ENCODE peak calls at places on chromosomes 2 and 18, in five cellular contexts. I is H4, U is left colon, M is A172, A is H9. D is an unnamed sample.

GRCh38 chr2:149765003-149765402 is 177.4 kb upstream of the MMADHC start:
- DNase-seq in I (no peak), U (no peak), M (no peak), A (no peak), D (no peak)

GRCh38 chr2:217142649-217143266 is 282.9 kb upstream of the TNP1 start:
- DNase-seq in I (no peak), U (no peak), M (peak), A (peak), D (peak)

GRCh38 chr2:164920430-164920829 is 34.9 kb downstream of the SLC38A11 start:
- DNase-seq in I (peak), U (no peak), M (peak), A (no peak), D (peak)

GRCh38 chr18:32093106-32093511 is 1.4 kb downstream of the RNF138 start:
- DNase-seq in I (peak), U (peak), M (peak), A (peak), D (peak)

GRCh38 chr2:128058114-128058513 is 30.3 kb upstream of the SAP130 start:
- DNase-seq in I (no peak), U (no peak), M (no peak), A (no peak), D (no peak)

GRCh38 chr2:205734436-205734835 is 52.1 kb downstream of the NRP2 start:
- DNase-seq in I (peak), U (peak), M (peak), A (peak), D (no peak)

GRCh38 chr2:36976065-36976464 is 9.7 kb upstream of the STRN start:
- DNase-seq in I (no peak), U (no peak), M (no peak), A (no peak), D (no peak)

GRCh38 chr2:147523415-147523814 is 321.4 kb upstream of the ACVR2A start:
- DNase-seq in I (no peak), U (no peak), M (no peak), A (no peak), D (no peak)

GRCh38 chr2:239042551-239043320 is 194.9 kb downstream of the TWIST2 start:
- DNase-seq in I (no peak), U (no peak), M (no peak), A (no peak), D (no peak)

GRCh38 chr18:8802031-8802679 is 96.8 kb downstream of the MTCL1 start:
- DNase-seq in I (no peak), U (no peak), M (no peak), A (no peak), D (no peak)

GRCh38 chr18:69215151-69215550 is 185.5 kb upstream of the DOK6 start:
- DNase-seq in I (no peak), U (no peak), M (no peak), A (no peak), D (no peak)

GRCh38 chr2:53475766-53476165 is 291.8 kb upstream of the CHAC2 start:
- DNase-seq in I (no peak), U (no peak), M (no peak), A (no peak), D (no peak)

GRCh38 chr2:74553892-74554820 is at the start of the genes DOK1 and LOXL3:
- DNase-seq in I (peak), U (peak), M (peak), A (peak), D (peak)

GRCh38 chr2:101409699-101410098 is 22.4 kb upstream of the CREG2 start:
- DNase-seq in I (no peak), U (no peak), M (no peak), A (no peak), D (no peak)

GRCh38 chr2:70362661-70363060 is 60.8 kb upstream of the FAM136A start:
- DNase-seq in I (no peak), U (no peak), M (no peak), A (no peak), D (no peak)

GRCh38 chr2:220147186-220147585 is 519.8 kb downstream of the SLC4A3 start:
- DNase-seq in I (no peak), U (no peak), M (peak), A (no peak), D (no peak)

GRCh38 chr2:71551631-71551915 is 98.2 kb downstream of the DYSF start:
- DNase-seq in I (no peak), U (no peak), M (no peak), A (no peak), D (no peak)

GRCh38 chr2:150255528-150255927 is 231.9 kb downstream of the RND3 start:
- DNase-seq in I (no peak), U (no peak), M (no peak), A (no peak), D (no peak)

GRCh38 chr2:217853301-217853881 is 149.4 kb downstream of the TNS1 start:
- DNase-seq in I (no peak), U (no peak), M (peak), A (no peak), D (no peak)

GRCh38 chr18:10010611-10011015 is 96.8 kb downstream of the VAPA start:
- DNase-seq in I (peak), U (peak), M (peak), A (no peak), D (no peak)

GRCh38 chr2:178592655-178593054 is 112.4 kb downstream of the PLEKHA3 start:
- DNase-seq in I (no peak), U (no peak), M (no peak), A (no peak), D (no peak)

GRCh38 chr2:202754936-202755335 is 116.6 kb downstream of the ICA1L start:
- DNase-seq in I (no peak), U (no peak), M (no peak), A (no peak), D (no peak)

GRCh38 chr2:109382236-109382930 is 231.4 kb downstream of the SEPTIN10 start:
- DNase-seq in I (no peak), U (peak), M (no peak), A (peak), D (no peak)

GRCh38 chr2:85780316-85781092 is 26.7 kb downstream of the ATOH8 start:
- DNase-seq in I (no peak), U (no peak), M (no peak), A (no peak), D (no peak)

GRCh38 chr18:70419526-70419925 is 130.7 kb downstream of the SOCS6 start:
- DNase-seq in I (peak), U (no peak), M (peak), A (no peak), D (no peak)

GRCh38 chr2:62423883-62424458 is 82.0 kb downstream of the TMEM17 start:
- DNase-seq in I (no peak), U (no peak), M (no peak), A (no peak), D (no peak)

GRCh38 chr18:22552899-22553460 is 135.3 kb upstream of the CTAGE1 start:
- DNase-seq in I (no peak), U (no peak), M (no peak), A (no peak), D (no peak)

GRCh38 chr2:144834954-144835633 is 315.2 kb upstream of the ZEB2 start:
- DNase-seq in I (peak), U (no peak), M (peak), A (no peak), D (no peak)

GRCh38 chr2:45918816-45919655 is 267.6 kb downstream of the PRKCE start:
- DNase-seq in I (no peak), U (no peak), M (no peak), A (no peak), D (no peak)

GRCh38 chr2:218708086-218708485 is 2.5 kb upstream of the TTLL4 start:
- DNase-seq in I (no peak), U (no peak), M (no peak), A (no peak), D (no peak)

D was measured in HuH-7.5.